ENCODE peak calls at places on chromosomes 13 and 19, in six cellular contexts. C is HCT116, N is stomach, T is suprapubic skin, H is sigmoid colon, U is SK-N-SH. I is an unnamed sample. For H3K4me1, the result is how much of the 10 kb centered on the place peaks cover.

GRCh38 chr19:17025361-17025760 is 1.2 kb downstream of the CPAMD8 start:
- DNase-seq in N (no peak), U (no peak), C (no peak), H (no peak), T (no peak), I (peak)

GRCh38 chr13:39385621-39386231 is 217.3 kb downstream of the LHFPL6 start:
- DNase-seq in N (no peak), H (no peak), U (no peak), T (no peak), C (no peak), I (no peak)

GRCh38 chr13:94115054-94115453 is 364.4 kb downstream of the DCT start:
- DNase-seq in H (no peak), U (no peak), N (no peak), T (no peak), C (no peak), I (no peak)

GRCh38 chr19:55336101-55336500 is 3.6 kb upstream of the KMT5C start:
- DNase-seq in H (no peak), T (no peak), N (no peak), C (no peak), U (no peak), I (no peak)

GRCh38 chr19:3131168-3131567 is 4.7 kb upstream of the GNA15 start:
- DNase-seq in H (no peak), T (no peak), N (no peak), C (no peak), U (no peak), I (no peak)

GRCh38 chr13:87244256-87244870 is 426.8 kb upstream of the SLITRK5 start:
- DNase-seq in U (no peak), H (no peak), C (no peak), T (no peak), N (no peak), I (no peak)

GRCh38 chr13:44237276-44237767 is 136.3 kb upstream of the SERP2 start:
- DNase-seq in H (peak), C (no peak), U (peak), N (no peak), T (peak), I (no peak)

GRCh38 chr13:45454204-45454603 is 10.5 kb upstream of the COG3 start:
- DNase-seq in C (no peak), H (no peak), T (no peak), N (no peak), U (no peak), I (no peak)

GRCh38 chr19:33064117-33064777 is 441 bp downstream of the RHPN2 start:
- DNase-seq in N (peak), U (peak), H (no peak), C (no peak), T (no peak), I (no peak)

GRCh38 chr13:48123827-48124226 is 28.9 kb upstream of the MED4 start:
- DNase-seq in N (no peak), H (no peak), U (no peak), T (no peak), C (no peak), I (no peak)

GRCh38 chr13:42272115-42272756 is at the start of gene AKAP11:
- DNase-seq in N (peak), T (peak), U (no peak), H (peak), C (no peak), I (peak)

GRCh38 chr13:70523622-70524021 is 415.4 kb upstream of the KLHL1 start:
- DNase-seq in U (peak), N (no peak), T (no peak), C (no peak), H (no peak), I (no peak)

GRCh38 chr19:42440357-42441046 is 2.2 kb downstream of the CXCL17 start:
- DNase-seq in U (peak), T (peak), H (peak), C (peak), N (peak), I (no peak)

GRCh38 chr19:40006273-40006691 is 9.4 kb downstream of the ZNF546 start:
- DNase-seq in H (no peak), U (no peak), N (no peak), C (no peak), T (no peak), I (no peak)

GRCh38 chr13:109204657-109205056 is 575.2 kb downstream of the MYO16 start:
- DNase-seq in C (no peak), U (no peak), T (no peak), H (no peak), N (no peak), I (no peak)

GRCh38 chr13:76971215-76971614 is 20.7 kb upstream of the CLN5 start:
- DNase-seq in T (no peak), C (no peak), U (no peak), N (no peak), H (no peak), I (no peak)

GRCh38 chr19:48746738-48747575 is at the start of gene IZUMO1:
- DNase-seq in U (peak), H (peak), N (peak), C (peak), T (peak), I (no peak)

GRCh38 chr13:68056816-68057710 is 826.9 kb upstream of the PCDH9 start:
- DNase-seq in N (no peak), H (no peak), C (no peak), U (no peak), T (no peak), I (no peak)

GRCh38 chr13:92187378-92187989 is 789.1 kb downstream of the GPC5 start:
- DNase-seq in T (no peak), U (peak), C (no peak), N (no peak), H (no peak), I (no peak)

GRCh38 chr19:35213678-35214632 is 14.6 kb downstream of the FAM187B start:
- DNase-seq in U (peak), T (peak), N (peak), H (peak), C (peak), I (peak)
- TF ChIP-seq POLR2AphosphoS5 in U (no peak), T (no peak), N (peak), H (peak), C (peak), I (peak)

GRCh38 chr19:54156953-54157352 is 2.6 kb downstream of the LENG1 start:
- DNase-seq in N (no peak), U (no peak), T (no peak), C (no peak), H (no peak), I (no peak)

GRCh38 chr19:54160948-54161347 is 1.4 kb upstream of the LENG1 start:
- DNase-seq in N (no peak), U (no peak), C (no peak), H (no peak), T (no peak), I (no peak)

GRCh38 chr19:54159352-54160181 is at the start of gene LENG1:
- DNase-seq in T (peak), C (peak), U (peak), N (peak), H (peak), I (peak)

GRCh38 chr19:54160182-54160811 is 776 bp upstream of the LENG1 start:
- DNase-seq in C (no peak), H (peak), T (no peak), N (no peak), U (no peak), I (no peak)

DNA sequence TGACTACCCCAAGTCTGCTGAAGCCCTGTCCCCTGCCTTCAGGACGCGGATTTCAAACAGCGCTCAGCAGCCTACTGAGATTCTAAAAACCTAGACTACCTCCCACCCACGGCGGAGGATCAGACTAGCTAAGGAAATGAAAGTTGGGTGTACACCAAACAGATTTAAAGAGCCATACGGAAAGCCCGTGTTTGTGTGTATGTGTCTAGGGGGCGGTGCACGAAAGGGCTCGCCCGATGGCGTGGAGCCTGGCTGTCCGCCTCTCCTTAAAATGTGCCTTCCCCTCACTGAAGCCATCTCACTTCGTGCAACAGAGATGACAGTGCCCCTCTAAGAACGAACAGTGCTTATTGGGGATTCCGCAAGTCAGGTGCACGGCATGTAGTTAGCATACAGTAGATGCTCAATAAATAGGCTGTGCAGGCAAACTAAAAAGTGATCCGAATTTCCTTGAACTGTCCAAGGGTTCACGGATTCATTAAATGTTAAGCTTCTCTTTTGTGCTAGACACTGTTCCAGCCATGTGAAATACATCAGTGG is 639 bp downstream of the LENG1 start:
- DNase-seq in T (no peak), U (no peak), N (no peak), H (no peak), C (no peak), I (no peak)
- H3K4me1 ChIP-seq in T (half or more), U (under half), N (half or more), H (under half), C (under half), I (under half)

GRCh38 chr19:47595937-47596336 is 13.0 kb upstream of the BICRA start:
- DNase-seq in U (no peak), C (no peak), H (no peak), N (no peak), T (no peak), I (no peak)
- TF ChIP-seq POLR2AphosphoS5 in U (no peak), C (no peak), H (no peak), N (no peak), T (no peak), I (no peak)

GRCh38 chr13:41188584-41188983 is 5.8 kb downstream of the KBTBD7 start:
- DNase-seq in N (no peak), H (no peak), T (no peak), U (no peak), C (no peak), I (no peak)

GRCh38 chr13:41196011-41196410 is 1.6 kb upstream of the KBTBD7 start:
- DNase-seq in C (no peak), U (peak), N (no peak), H (no peak), T (no peak), I (no peak)

GRCh38 chr13:41196620-41197019 is 2.3 kb upstream of the KBTBD7 start:
- DNase-seq in N (no peak), H (no peak), T (no peak), U (no peak), C (no peak), I (no peak)

GRCh38 chr13:41193919-41194824 is at the start of gene KBTBD7:
- DNase-seq in C (peak), T (peak), H (peak), U (peak), N (peak), I (peak)

GRCh38 chr13:41193469-41193868 is 900 bp downstream of the KBTBD7 start:
- DNase-seq in N (no peak), C (no peak), H (no peak), T (no peak), U (no peak), I (no peak)
- H3K4me1 ChIP-seq in N (under half), C (under half), H (under half), T (under half), U (under half), I (under half)

GRCh38 chr19:1245468-1245867 is 2.9 kb upstream of the MIDN start:
- DNase-seq in N (no peak), U (no peak), C (no peak), T (no peak), H (peak), I (no peak)

GRCh38 chr19:1243768-1244692 is 2.5 kb downstream of the ATP5F1D start:
- DNase-seq in H (peak), T (peak), N (peak), C (no peak), U (peak), I (peak)

GRCh38 chr19:1245884-1246816 is 2.2 kb upstream of the MIDN start:
- DNase-seq in C (no peak), N (peak), H (peak), U (no peak), T (peak), I (no peak)

GRCh38 chr19:1247747-1248453 is 483 bp upstream of the MIDN start:
- DNase-seq in N (peak), C (no peak), U (peak), H (peak), T (peak), I (no peak)

DNA sequence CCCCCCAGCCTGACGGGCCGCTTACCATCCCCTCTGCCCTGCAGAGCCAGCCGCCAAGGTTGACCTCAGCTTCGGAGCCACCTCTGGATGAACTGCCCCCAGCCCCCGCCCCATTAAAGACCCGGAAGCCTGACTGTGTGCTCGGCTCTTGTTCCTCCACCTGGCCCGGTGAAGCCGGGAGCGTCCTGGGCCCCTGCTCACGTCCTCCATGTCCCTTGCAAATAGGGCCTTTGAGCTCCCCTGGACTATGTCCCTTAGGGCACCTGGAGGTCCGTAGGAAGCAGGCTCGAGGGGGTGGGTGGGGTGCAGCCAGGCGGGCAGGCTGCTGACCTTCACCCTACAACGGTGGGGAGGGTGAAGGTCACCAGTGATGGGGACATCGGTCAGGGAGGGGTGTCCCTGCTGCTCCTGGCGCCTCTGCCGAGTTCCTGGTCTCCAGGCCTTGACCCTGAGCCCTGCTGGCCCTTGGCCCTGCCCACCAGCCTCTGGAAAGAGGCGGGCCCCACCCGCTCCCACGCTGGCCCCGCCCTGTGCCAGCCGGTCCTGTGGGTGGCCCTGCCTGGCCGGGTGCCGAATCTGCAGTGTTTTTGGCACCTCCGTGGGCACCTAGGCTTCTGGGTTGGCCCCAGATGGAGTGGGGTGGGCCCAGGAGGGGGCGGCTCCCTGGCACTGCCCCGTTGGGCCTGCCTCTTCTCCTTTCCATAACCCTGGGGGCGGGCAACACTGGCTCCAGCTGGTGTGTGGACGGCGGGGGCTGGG is 3.3 kb downstream of the ATP5F1D start:
- DNase-seq in U (no peak), C (no peak), T (peak), H (peak), N (peak), I (no peak)
- TF ChIP-seq POLR2AphosphoS5 in U (no peak), C (peak), T (no peak), H (peak), N (no peak), I (no peak)

DNA sequence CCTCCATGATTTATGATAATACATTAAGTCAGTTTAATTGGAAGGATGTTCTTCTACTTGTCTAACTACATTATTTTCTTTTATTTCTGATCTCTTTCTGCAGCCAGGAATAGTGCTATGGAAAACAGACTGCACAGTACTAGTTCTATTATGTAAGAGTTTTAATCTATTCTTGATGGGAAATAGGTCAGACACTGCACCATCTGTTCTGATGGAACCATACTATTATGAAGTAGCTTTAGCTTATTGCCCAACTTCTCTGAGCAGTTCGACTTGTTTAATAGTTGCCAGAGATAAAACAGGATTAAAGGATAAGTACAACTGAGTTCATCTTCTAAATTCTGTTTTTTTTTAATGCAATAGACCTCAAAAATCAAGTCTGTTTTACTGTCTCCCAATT is 13.0 kb downstream of the SLC46A3 start:
- DNase-seq in U (no peak), H (no peak), C (no peak), N (no peak), T (no peak), I (no peak)
- H3K4me1 ChIP-seq in U (under half), H (under half), C (under half), N (under half), T (under half), I (under half)

GRCh38 chr19:49843265-49843664 is 7.7 kb upstream of the PTOV1 start:
- DNase-seq in H (no peak), U (no peak), N (no peak), T (no peak), C (no peak), I (no peak)

GRCh38 chr19:49838816-49839588 is 12.0 kb upstream of the PTOV1 start:
- DNase-seq in N (no peak), U (no peak), C (no peak), H (no peak), T (no peak), I (no peak)

GRCh38 chr19:49837425-49837824 is 13.5 kb upstream of the PTOV1 start:
- DNase-seq in T (no peak), U (no peak), N (no peak), H (no peak), C (no peak), I (no peak)

GRCh38 chr19:49840736-49841249 is 10.2 kb upstream of the PTOV1 start:
- DNase-seq in U (no peak), N (no peak), H (no peak), C (no peak), T (no peak), I (no peak)

GRCh38 chr19:49840321-49840720 is 10.6 kb upstream of the PTOV1 start:
- DNase-seq in T (no peak), U (no peak), C (no peak), H (no peak), N (no peak), I (no peak)
- TF ChIP-seq POLR2AphosphoS5 in T (no peak), U (no peak), C (no peak), H (no peak), N (no peak), I (no peak)

GRCh38 chr13:100297413-100297812 is 208.5 kb downstream of the PCCA start:
- DNase-seq in H (no peak), C (no peak), T (no peak), N (no peak), U (no peak), I (no peak)

GRCh38 chr13:100298116-100298681 is 209.3 kb downstream of the PCCA start:
- DNase-seq in C (no peak), U (no peak), N (no peak), T (no peak), H (no peak), I (no peak)

GRCh38 chr13:100300708-100301107 is 211.8 kb downstream of the PCCA start:
- DNase-seq in T (no peak), U (no peak), N (no peak), H (no peak), C (no peak), I (no peak)

GRCh38 chr13:100300213-100300612 is 211.3 kb downstream of the PCCA start:
- DNase-seq in U (peak), H (no peak), C (no peak), T (no peak), N (no peak), I (no peak)

DNA sequence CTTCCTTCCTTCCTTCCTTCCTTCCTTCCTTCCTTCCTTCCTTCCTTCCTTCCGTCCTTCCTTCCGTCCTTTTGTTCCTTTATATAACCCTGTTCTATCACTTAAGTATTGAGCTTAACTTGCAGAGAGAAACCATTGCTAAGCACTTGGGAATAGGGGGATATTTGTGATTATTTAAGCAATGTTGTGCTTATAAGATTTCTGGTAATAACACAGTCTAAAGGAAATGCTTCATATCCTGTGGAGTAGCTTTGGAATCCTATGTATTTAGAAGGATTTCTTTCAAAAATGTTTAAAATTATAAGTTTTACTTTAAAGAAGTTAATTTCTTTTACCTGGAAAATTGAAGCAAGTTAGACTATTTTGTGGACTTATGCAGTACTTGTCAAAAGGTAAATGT is 209.8 kb downstream of the PCCA start:
- DNase-seq in C (no peak), H (no peak), N (no peak), T (no peak), U (no peak), I (no peak)
- H3K4me1 ChIP-seq in C (under half), H (under half), N (under half), T (under half), U (under half), I (under half)

DNA sequence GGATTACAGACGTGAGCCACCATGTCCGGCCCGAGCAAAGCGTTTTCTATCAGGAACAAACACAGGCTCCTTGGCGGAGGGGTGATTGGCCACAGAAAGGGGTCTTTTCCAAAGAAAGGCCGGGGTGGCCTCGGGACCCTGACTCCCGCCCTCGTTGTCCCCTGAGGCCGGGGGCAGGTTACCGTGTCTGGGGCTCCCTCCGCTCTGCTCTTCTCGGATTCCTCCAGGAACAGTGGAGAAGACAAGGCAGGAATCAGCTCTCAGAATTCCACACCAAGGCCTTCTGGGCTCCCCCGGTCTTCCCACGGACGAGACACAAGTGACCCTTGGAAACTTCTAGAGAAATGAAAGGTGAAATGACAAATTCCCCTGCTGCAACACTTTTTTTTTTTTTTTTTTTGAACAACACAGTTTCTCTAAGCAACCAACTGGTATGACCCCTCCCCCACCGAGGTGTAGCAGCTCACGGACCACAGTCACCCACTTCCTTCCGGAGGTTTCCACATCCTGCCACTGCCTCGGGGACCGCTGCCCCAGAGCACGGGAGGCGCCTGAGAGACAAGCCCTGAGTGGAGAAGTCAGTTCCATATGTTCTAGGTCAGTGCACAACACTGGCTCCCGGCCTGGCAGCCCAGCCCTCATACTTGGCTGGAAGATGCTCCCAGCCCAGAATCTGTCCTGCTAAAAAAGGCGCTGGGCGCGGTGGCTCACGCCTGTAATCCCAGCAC is 11.0 kb downstream of the MOB3A start:
- DNase-seq in N (peak), U (peak), C (no peak), H (peak), T (peak), I (no peak)
- TF ChIP-seq POLR2AphosphoS5 in N (no peak), U (no peak), C (no peak), H (no peak), T (no peak), I (no peak)

I was measured in breast epithelium.